ENCODE peak calls at places on chromosomes 16 and 17, in six cellular contexts. N is HFF-Myc, W is EL, K is GM04503, M is H7, X is esophagus squamous epithelium. A is an unnamed sample.

GRCh38 chr16:12901597-12902436 is at the start of gene SHISA9:
- DNase-seq in N (no peak), W (peak), K (no peak), M (no peak), X (no peak), A (no peak)

GRCh38 chr17:57986841-57987581 is 1.0 kb downstream of the VEZF1 start:
- DNase-seq in N (no peak), W (peak), K (peak), M (peak), X (no peak), A (peak)

GRCh38 chr17:8125196-8125946 is 1.5 kb upstream of the HES7 start:
- DNase-seq in N (no peak), W (peak), K (no peak), M (peak), X (no peak), A (peak)

GRCh38 chr16:23317266-23317661 is 15.2 kb downstream of the SCNN1B start:
- DNase-seq in N (no peak), W (no peak), K (no peak), M (no peak), X (no peak), A (no peak)

GRCh38 chr17:41406205-41406604 is 8.8 kb upstream of the KRT31 start:
- DNase-seq in N (no peak), W (no peak), K (no peak), M (peak), X (no peak), A (no peak)

GRCh38 chr16:70294385-70295029 is 4.5 kb upstream of the DDX19B start:
- DNase-seq in N (no peak), W (no peak), K (no peak), M (peak), X (no peak), A (no peak)

GRCh38 chr17:8222630-8223355 is 12.4 kb upstream of the AURKB start:
- DNase-seq in N (peak), W (peak), K (peak), M (peak), X (peak), A (peak)

GRCh38 chr17:81036128-81036891 is 1.4 kb downstream of the BAIAP2 start:
- DNase-seq in N (no peak), W (no peak), K (no peak), M (no peak), X (no peak), A (peak)

GRCh38 chr16:86667035-86667434 is 88.7 kb downstream of the FOXL1 start:
- DNase-seq in N (no peak), W (no peak), K (no peak), M (no peak), X (no peak), A (no peak)

GRCh38 chr17:489758-490329 is 137.2 kb upstream of the RPH3AL start:
- DNase-seq in N (no peak), W (peak), K (no peak), M (peak), X (no peak), A (peak)

A was measured in AG08395.